ENCODE peak calls at places on chromosome 12, in seven cellular contexts. One of them, this sample, is unnamed.

GRCh38 chr12:57726884-57727757 is 11.4 kb downstream of the AGAP2 start:
- DNase-seq in SK-N-SH: no peak
- DNase-seq in HCT116: no peak
- DNase-seq in K562: no peak
- DNase-seq in prostate gland: no peak
- DNase-seq in sigmoid colon: no peak
- DNase-seq in GM23338: peak; percentile 55
- DNase-seq in this sample: no peak

GRCh38 chr12:127041985-127042625 is 1224.9 kb upstream of the TMEM132C start:
- DNase-seq in SK-N-SH: no peak
- DNase-seq in HCT116: no peak
- DNase-seq in K562: no peak
- DNase-seq in prostate gland: no peak
- DNase-seq in sigmoid colon: no peak
- DNase-seq in GM23338: no peak
- DNase-seq in this sample: no peak

GRCh38 chr12:131872154-131873046 is 22.0 kb upstream of the ULK1 start:
- DNase-seq in SK-N-SH: peak; percentile 42
- DNase-seq in HCT116: peak; percentile 77
- DNase-seq in K562: no peak
- DNase-seq in prostate gland: no peak
- DNase-seq in sigmoid colon: no peak
- DNase-seq in GM23338: no peak
- DNase-seq in this sample: peak; percentile 74

GRCh38 chr12:119613319-119613936 is 19.9 kb downstream of the TMEM233 start:
- DNase-seq in SK-N-SH: no peak
- DNase-seq in HCT116: peak; percentile 70
- DNase-seq in K562: no peak
- DNase-seq in prostate gland: no peak
- DNase-seq in sigmoid colon: no peak
- DNase-seq in GM23338: no peak
- DNase-seq in this sample: no peak

GRCh38 chr12:106249411-106250135 is 1.8 kb upstream of the CKAP4 start:
- DNase-seq in SK-N-SH: no peak
- DNase-seq in HCT116: no peak
- DNase-seq in K562: no peak
- DNase-seq in prostate gland: no peak
- DNase-seq in sigmoid colon: no peak
- DNase-seq in GM23338: no peak
- DNase-seq in this sample: no peak

GRCh38 chr12:44716681-44717080 is 159.4 kb downstream of the NELL2 start:
- DNase-seq in SK-N-SH: no peak
- DNase-seq in HCT116: no peak
- DNase-seq in K562: no peak
- DNase-seq in prostate gland: no peak
- DNase-seq in sigmoid colon: no peak
- DNase-seq in GM23338: no peak
- DNase-seq in this sample: no peak

GRCh38 chr12:11730299-11731041 is 81.0 kb downstream of the ETV6 start:
- DNase-seq in SK-N-SH: no peak
- DNase-seq in HCT116: peak; percentile 12
- DNase-seq in K562: no peak
- DNase-seq in prostate gland: peak; percentile 84
- DNase-seq in sigmoid colon: no peak
- DNase-seq in GM23338: peak; percentile 41
- DNase-seq in this sample: no peak

GRCh38 chr12:52155048-52155868 is 36.6 kb downstream of the KRT80 start:
- DNase-seq in SK-N-SH: no peak
- DNase-seq in HCT116: no peak
- DNase-seq in K562: no peak
- DNase-seq in prostate gland: peak; percentile 69
- DNase-seq in sigmoid colon: no peak
- DNase-seq in GM23338: no peak
- DNase-seq in this sample: peak; percentile 55

GRCh38 chr12:1205512-1206060 is 214.6 kb downstream of the ERC1 start:
- DNase-seq in SK-N-SH: no peak
- DNase-seq in HCT116: no peak
- DNase-seq in K562: no peak
- DNase-seq in prostate gland: no peak
- DNase-seq in sigmoid colon: no peak
- DNase-seq in GM23338: no peak
- DNase-seq in this sample: no peak

GRCh38 chr12:100900808-100901207 is 106.2 kb downstream of the ANO4 start:
- DNase-seq in SK-N-SH: no peak
- DNase-seq in HCT116: no peak
- DNase-seq in K562: no peak
- DNase-seq in prostate gland: no peak
- DNase-seq in sigmoid colon: no peak
- DNase-seq in GM23338: no peak
- DNase-seq in this sample: no peak

DNA sequence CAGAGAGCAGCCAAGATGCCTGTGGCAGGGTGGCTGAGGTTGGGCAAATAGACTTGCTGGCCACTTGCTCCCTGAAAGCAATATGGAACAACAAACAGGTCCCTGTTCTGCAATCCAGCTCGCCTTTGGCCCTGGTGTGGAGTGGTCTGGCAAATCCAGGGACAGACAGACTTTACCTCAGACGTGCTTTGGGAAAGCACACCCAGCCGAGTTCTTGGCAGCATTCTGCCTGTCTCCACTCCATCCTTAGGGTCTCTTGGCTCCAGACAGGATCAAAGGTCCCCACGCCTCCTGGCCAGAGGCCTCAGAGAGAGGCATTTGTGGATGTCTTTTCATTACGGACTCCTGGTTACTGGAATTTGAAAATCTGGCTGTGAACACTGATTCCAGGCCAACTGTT is 60.4 kb downstream of the GALNT8 start:
- DNase-seq in SK-N-SH: no peak
- DNase-seq in HCT116: no peak
- DNase-seq in K562: no peak
- DNase-seq in prostate gland: no peak
- DNase-seq in sigmoid colon: no peak
- DNase-seq in GM23338: no peak
- DNase-seq in this sample: no peak
- TF ChIP-seq POLR2AphosphoS5 in SK-N-SH: no peak
- TF ChIP-seq POLR2AphosphoS5 in HCT116: no peak
- TF ChIP-seq POLR2AphosphoS5 in K562: no peak
- TF ChIP-seq POLR2AphosphoS5 in prostate gland: no peak
- TF ChIP-seq POLR2AphosphoS5 in sigmoid colon: no peak
- TF ChIP-seq POLR2AphosphoS5 in GM23338: no peak
- TF ChIP-seq POLR2AphosphoS5 in this sample: no peak

DNA sequence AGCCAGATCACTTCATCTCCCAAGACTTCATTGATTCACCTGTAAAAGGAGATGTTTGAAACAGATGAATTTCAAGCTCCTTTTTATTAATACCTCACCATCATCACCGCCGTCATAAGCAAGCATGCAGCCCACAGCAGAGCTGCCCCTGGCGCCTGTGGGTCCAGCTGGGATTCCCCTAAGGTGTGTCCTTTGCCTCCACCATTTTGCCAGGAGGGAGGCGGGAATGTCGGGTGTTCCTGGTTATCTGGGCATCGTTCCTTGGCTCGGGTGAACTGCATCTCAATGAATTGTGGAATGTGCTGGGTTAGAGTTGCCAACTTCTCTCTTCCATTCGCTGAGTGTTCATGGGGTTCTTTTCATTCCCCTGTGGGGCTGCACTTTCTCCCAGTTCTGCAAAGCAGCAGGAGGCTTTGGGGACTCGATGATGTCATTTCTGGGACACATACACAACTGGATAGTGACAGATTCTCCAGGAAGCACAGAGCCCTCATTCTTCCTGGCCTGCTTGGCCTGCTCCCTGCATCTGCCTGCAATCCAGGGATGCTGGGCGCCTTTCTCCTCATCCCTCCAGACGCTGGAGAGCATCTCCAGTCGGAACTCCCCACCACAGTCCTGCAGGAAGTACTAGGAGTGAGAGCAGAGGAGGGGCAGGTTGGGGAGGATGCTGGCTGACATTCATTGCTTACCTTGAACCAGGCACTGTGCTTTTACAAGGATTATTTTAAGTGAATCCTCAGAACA is 10.1 kb downstream of the CCND2 start:
- DNase-seq in SK-N-SH: no peak
- DNase-seq in HCT116: no peak
- DNase-seq in K562: no peak
- DNase-seq in prostate gland: no peak
- DNase-seq in sigmoid colon: no peak
- DNase-seq in GM23338: no peak
- DNase-seq in this sample: no peak
- H3K4me1 ChIP-seq in SK-N-SH: no peaks in the 10 kb centered on the region
- H3K4me1 ChIP-seq in HCT116: no peaks in the 10 kb centered on the region
- H3K4me1 ChIP-seq in K562: no peaks in the 10 kb centered on the region
- H3K4me1 ChIP-seq in prostate gland: no peaks in the 10 kb centered on the region
- H3K4me1 ChIP-seq in sigmoid colon: no peaks in the 10 kb centered on the region
- H3K4me1 ChIP-seq in GM23338: peaks cover 3% of the 10 kb centered on the region
- H3K4me1 ChIP-seq in this sample: peaks cover 81% of the 10 kb centered on the region

DNA sequence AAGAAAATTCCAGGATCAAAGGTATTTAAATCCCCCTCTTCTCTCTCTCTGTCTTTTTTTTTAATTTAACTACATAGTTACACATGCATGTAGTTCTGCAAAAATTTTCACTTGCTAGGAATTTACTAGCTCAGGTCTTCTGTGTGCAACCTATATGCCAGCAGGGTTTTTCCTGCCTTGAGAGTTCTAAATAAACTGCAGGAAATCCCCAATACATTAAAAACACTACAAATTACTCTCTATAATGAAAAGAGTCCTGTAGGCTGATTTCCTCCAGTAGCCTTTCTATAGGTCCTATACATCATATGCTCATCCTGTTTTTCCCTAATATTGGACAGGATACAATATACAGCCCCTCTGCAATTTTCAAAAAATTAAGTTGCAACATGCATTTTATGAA is 27.7 kb upstream of the ATXN7L3B start:
- DNase-seq in SK-N-SH: no peak
- DNase-seq in HCT116: no peak
- DNase-seq in K562: no peak
- DNase-seq in prostate gland: no peak
- DNase-seq in sigmoid colon: no peak
- DNase-seq in GM23338: no peak
- DNase-seq in this sample: no peak
- TF ChIP-seq POLR2AphosphoS5 in SK-N-SH: no peak
- TF ChIP-seq POLR2AphosphoS5 in HCT116: no peak
- TF ChIP-seq POLR2AphosphoS5 in K562: no peak
- TF ChIP-seq POLR2AphosphoS5 in prostate gland: no peak
- TF ChIP-seq POLR2AphosphoS5 in sigmoid colon: no peak
- TF ChIP-seq POLR2AphosphoS5 in GM23338: no peak
- TF ChIP-seq POLR2AphosphoS5 in this sample: no peak

GRCh38 chr12:46489951-46490388 is 117.4 kb upstream of the SLC38A2 start:
- DNase-seq in SK-N-SH: no peak
- DNase-seq in HCT116: peak; percentile 93
- DNase-seq in K562: no peak
- DNase-seq in prostate gland: no peak
- DNase-seq in sigmoid colon: no peak
- DNase-seq in GM23338: no peak
- DNase-seq in this sample: no peak
- H3K4me1 ChIP-seq in SK-N-SH: peaks cover 2% of the 10 kb centered on the region
- H3K4me1 ChIP-seq in HCT116: peaks cover 64% of the 10 kb centered on the region
- H3K4me1 ChIP-seq in K562: no peaks in the 10 kb centered on the region
- H3K4me1 ChIP-seq in prostate gland: no peaks in the 10 kb centered on the region
- H3K4me1 ChIP-seq in sigmoid colon: no peaks in the 10 kb centered on the region
- H3K4me1 ChIP-seq in GM23338: peaks cover 9% of the 10 kb centered on the region
- H3K4me1 ChIP-seq in this sample: peaks cover 29% of the 10 kb centered on the region

GRCh38 chr12:111816065-111816615 is 25.9 kb upstream of the MAPKAPK5 start:
- DNase-seq in SK-N-SH: no peak
- DNase-seq in HCT116: no peak
- DNase-seq in K562: no peak
- DNase-seq in prostate gland: no peak
- DNase-seq in sigmoid colon: peak; percentile 33
- DNase-seq in GM23338: no peak
- DNase-seq in this sample: no peak

GRCh38 chr12:111807232-111807631 is 34.8 kb upstream of the MAPKAPK5 start:
- DNase-seq in SK-N-SH: no peak
- DNase-seq in HCT116: no peak
- DNase-seq in K562: no peak
- DNase-seq in prostate gland: no peak
- DNase-seq in sigmoid colon: peak; percentile 11
- DNase-seq in GM23338: no peak
- DNase-seq in this sample: no peak

GRCh38 chr12:111818340-111818739 is 23.7 kb upstream of the MAPKAPK5 start:
- DNase-seq in SK-N-SH: no peak
- DNase-seq in HCT116: no peak
- DNase-seq in K562: no peak
- DNase-seq in prostate gland: no peak
- DNase-seq in sigmoid colon: no peak
- DNase-seq in GM23338: no peak
- DNase-seq in this sample: no peak

DNA sequence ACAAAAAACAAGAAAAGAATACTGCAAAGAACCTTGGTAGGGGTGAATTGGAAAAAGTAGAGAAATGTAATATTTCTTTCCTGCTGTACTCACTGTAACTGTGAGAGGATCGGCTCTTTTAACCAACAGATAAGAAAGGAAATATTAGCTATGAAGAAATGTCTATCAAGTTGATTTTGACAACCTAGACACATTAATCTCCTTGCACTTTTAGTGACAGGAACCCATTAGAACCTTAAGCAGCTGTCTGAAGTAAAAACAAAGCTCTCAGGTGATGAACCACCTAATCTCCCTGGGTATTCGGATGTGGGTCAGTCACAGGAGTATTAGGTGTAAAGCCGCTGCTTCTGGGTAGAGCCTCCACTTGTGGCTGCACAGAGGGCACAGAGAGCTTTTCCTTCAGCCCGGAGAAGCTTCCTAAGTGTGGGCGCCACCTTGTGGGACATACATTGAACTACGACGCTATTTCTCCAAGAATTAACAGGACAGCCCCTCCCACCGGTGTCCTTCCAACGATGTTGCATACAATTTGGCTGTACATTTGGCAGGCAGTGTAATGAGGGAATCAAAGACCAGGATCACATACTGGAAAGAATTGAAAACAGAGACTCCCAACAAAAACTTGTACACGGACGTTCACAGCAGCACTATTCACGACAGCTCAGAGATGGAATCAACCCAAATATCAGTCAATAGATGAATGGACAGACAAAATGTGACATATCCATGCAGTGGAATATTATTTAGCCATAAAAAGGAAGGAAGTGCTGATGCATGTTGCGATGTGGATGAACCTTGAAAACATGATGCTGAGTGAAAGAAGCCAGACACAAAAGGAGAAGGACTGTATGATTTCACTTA is 28.9 kb upstream of the MAPKAPK5 start:
- DNase-seq in SK-N-SH: peak; percentile 85
- DNase-seq in HCT116: peak; percentile 76
- DNase-seq in K562: peak; percentile 84
- DNase-seq in prostate gland: peak; percentile 81
- DNase-seq in sigmoid colon: peak; percentile 91
- DNase-seq in GM23338: peak; percentile 95
- DNase-seq in this sample: peak; percentile 84
- TF ChIP-seq POLR2AphosphoS5 in SK-N-SH: no peak
- TF ChIP-seq POLR2AphosphoS5 in HCT116: no peak
- TF ChIP-seq POLR2AphosphoS5 in K562: no peak
- TF ChIP-seq POLR2AphosphoS5 in prostate gland: peak; percentile 74
- TF ChIP-seq POLR2AphosphoS5 in sigmoid colon: no peak
- TF ChIP-seq POLR2AphosphoS5 in GM23338: peak; percentile 21
- TF ChIP-seq POLR2AphosphoS5 in this sample: no peak

GRCh38 chr12:62658910-62659309 is 192.3 kb downstream of the MON2 start:
- DNase-seq in SK-N-SH: no peak
- DNase-seq in HCT116: no peak
- DNase-seq in K562: no peak
- DNase-seq in prostate gland: no peak
- DNase-seq in sigmoid colon: no peak
- DNase-seq in GM23338: peak; percentile 33
- DNase-seq in this sample: no peak
- H3K4me1 ChIP-seq in SK-N-SH: no peaks in the 10 kb centered on the region
- H3K4me1 ChIP-seq in HCT116: no peaks in the 10 kb centered on the region
- H3K4me1 ChIP-seq in K562: no peaks in the 10 kb centered on the region
- H3K4me1 ChIP-seq in prostate gland: no peaks in the 10 kb centered on the region
- H3K4me1 ChIP-seq in sigmoid colon: no peaks in the 10 kb centered on the region
- H3K4me1 ChIP-seq in GM23338: peaks cover 62% of the 10 kb centered on the region
- H3K4me1 ChIP-seq in this sample: no peaks in the 10 kb centered on the region